ENCODE peak calls at places on chromosomes 5 and 9, in five cellular contexts. J, X, R, U and A are unnamed samples.

GRCh38 chr5:1515921-1516571 is 7.7 kb downstream of the LPCAT1 start:
- DNase-seq in X (peak), J (no peak), R (peak), U (peak), A (peak)

GRCh38 chr5:24364711-24365110 is 280.1 kb downstream of the CDH10 start:
- DNase-seq in R (no peak), J (no peak), U (no peak), X (peak), A (no peak)

GRCh38 chr5:91319667-91320066 is 63.5 kb downstream of the ARRDC3 start:
- DNase-seq in J (no peak), U (no peak), R (no peak), X (no peak), A (no peak)

GRCh38 chr5:16791036-16791705 is 144.9 kb downstream of the MYO10 start:
- DNase-seq in U (peak), J (peak), X (peak), R (no peak), A (peak)

GRCh38 chr5:54251981-54252380 is 58.4 kb downstream of the ARL15 start:
- DNase-seq in X (peak), R (no peak), U (no peak), J (no peak), A (no peak)

GRCh38 chr9:120730661-120731514 is 16.6 kb upstream of the MEGF9 start:
- DNase-seq in R (peak), J (no peak), U (no peak), X (peak), A (peak)

GRCh38 chr9:127676636-127677035 is 30.2 kb upstream of the CFAP157 start:
- DNase-seq in X (no peak), J (no peak), R (no peak), U (no peak), A (no peak)

GRCh38 chr5:139708434-139708849 is 60.3 kb downstream of the CXXC5 start:
- DNase-seq in X (peak), R (no peak), J (no peak), U (no peak), A (no peak)

GRCh38 chr5:392431-392988 is 50.5 kb upstream of the EXOC3 start:
- DNase-seq in J (peak), X (peak), U (peak), R (no peak), A (no peak)

GRCh38 chr5:137453476-137454080 is 45.5 kb downstream of the SPOCK1 start:
- DNase-seq in J (peak), X (peak), R (no peak), U (peak), A (peak)

GRCh38 chr5:87127956-87128687 is 139.6 kb upstream of the RASA1 start:
- DNase-seq in R (no peak), X (no peak), J (no peak), U (no peak), A (peak)

GRCh38 chr9:130053109-130053503 is 600 bp upstream of the GPR107 start:
- DNase-seq in J (no peak), X (no peak), U (no peak), R (no peak), A (no peak)

GRCh38 chr5:13478831-13479465 is 465.5 kb downstream of the DNAH5 start:
- DNase-seq in R (no peak), X (peak), J (peak), U (peak), A (peak)

GRCh38 chr5:91090995-91091394 is 292.1 kb downstream of the ARRDC3 start:
- DNase-seq in X (no peak), J (no peak), R (no peak), U (no peak), A (no peak)

GRCh38 chr5:51378778-51379652 is 4.2 kb upstream of the ISL1 start:
- DNase-seq in X (no peak), J (no peak), U (no peak), R (no peak), A (peak)

GRCh38 chr5:80191991-80192398 is 63.9 kb downstream of the SERINC5 start:
- DNase-seq in X (peak), J (no peak), U (no peak), R (peak), A (no peak)

GRCh38 chr5:107538331-107539162 is 132.2 kb downstream of the EFNA5 start:
- DNase-seq in U (no peak), X (peak), R (no peak), J (no peak), A (no peak)

GRCh38 chr5:133292300-133292699 is 240.5 kb downstream of the HSPA4 start:
- DNase-seq in R (no peak), X (peak), J (no peak), U (peak), A (peak)

GRCh38 chr5:1346627-1347440 is 1.9 kb upstream of the CLPTM1L start:
- DNase-seq in R (no peak), X (no peak), U (no peak), J (no peak), A (no peak)

GRCh38 chr5:83925952-83926351 is 205.3 kb upstream of the HAPLN1 start:
- DNase-seq in X (no peak), J (peak), U (no peak), R (no peak), A (no peak)